ENCODE peak calls at places on chromosome 18, in seven cellular contexts. W is H9, L is neural progenitor cell, K is lower lobe of right lung, I is prostate gland, D is Peyer's patch, A is fibroblast of lung. G is an unnamed sample. For H3K27me3 and H3K4me1, the result is how much of the 10 kb centered on the place peaks cover.

GRCh38 chr18:49666045-49666444 is 104.2 kb downstream of the LIPG start:
- DNase-seq in W (no peak), L (no peak), K (no peak), I (no peak), D (no peak), A (peak), G (no peak)

GRCh38 chr18:78856569-78857200 is 122.9 kb upstream of the SALL3 start:
- DNase-seq in W (no peak), L (no peak), K (no peak), I (no peak), D (no peak), A (no peak), G (no peak)

GRCh38 chr18:47987456-47987735 is 56.9 kb upstream of the SMAD2 start:
- DNase-seq in W (no peak), L (no peak), K (no peak), I (no peak), D (no peak), A (no peak), G (no peak)

GRCh38 chr18:64103979-64104378 is 44.9 kb downstream of the LINC00305 start:
- DNase-seq in W (peak), L (peak), K (no peak), I (no peak), D (no peak), A (no peak), G (no peak)

GRCh38 chr18:74901347-74902169 is 303.9 kb downstream of the ZNF407 start:
- DNase-seq in W (no peak), L (no peak), K (no peak), I (no peak), D (no peak), A (no peak), G (no peak)

GRCh38 chr18:43794363-43794762 is 517.1 kb upstream of the SYT4 start:
- DNase-seq in W (no peak), L (no peak), K (no peak), I (no peak), D (no peak), A (no peak), G (no peak)

GRCh38 chr18:75255113-75255512 is 44.5 kb downstream of the TSHZ1 start:
- DNase-seq in W (no peak), L (no peak), K (no peak), I (no peak), D (no peak), A (no peak), G (no peak)

GRCh38 chr18:77366725-77367641 is 117.3 kb downstream of the GALR1 start:
- DNase-seq in W (no peak), L (no peak), K (no peak), I (peak), D (no peak), A (no peak), G (no peak)

GRCh38 chr18:77765468-77765867 is 515.8 kb downstream of the GALR1 start:
- DNase-seq in W (no peak), L (peak), K (no peak), I (peak), D (no peak), A (no peak), G (no peak)

GRCh38 chr18:57164401-57164800 is 17.5 kb downstream of the BOD1L2 start:
- DNase-seq in W (no peak), L (no peak), K (no peak), I (no peak), D (no peak), A (no peak), G (no peak)

GRCh38 chr18:64142904-64143303 is 6.0 kb downstream of the LINC00305 start:
- DNase-seq in W (no peak), L (no peak), K (no peak), I (no peak), D (no peak), A (no peak), G (no peak)

GRCh38 chr18:45014047-45014501 is 333.4 kb downstream of the SETBP1 start:
- DNase-seq in W (peak), L (peak), K (no peak), I (no peak), D (no peak), A (peak), G (no peak)

GRCh38 chr18:49013961-49014604 is 63.3 kb upstream of the SMAD7 start:
- DNase-seq in W (peak), L (no peak), K (peak), I (no peak), D (peak), A (no peak), G (no peak)

GRCh38 chr18:70299393-70299792 is 10.5 kb downstream of the SOCS6 start:
- DNase-seq in W (no peak), L (peak), K (no peak), I (no peak), D (no peak), A (no peak), G (no peak)

GRCh38 chr18:29041976-29042375 is 865.0 kb upstream of the CDH2 start:
- DNase-seq in W (no peak), L (no peak), K (no peak), I (no peak), D (no peak), A (no peak), G (no peak)

GRCh38 chr18:13793819-13794218 is 30.1 kb upstream of the MC5R start:
- DNase-seq in W (peak), L (no peak), K (no peak), I (no peak), D (no peak), A (no peak), G (no peak)

GRCh38 chr18:76476665-76477561 is 18.1 kb downstream of the ZNF516 start:
- DNase-seq in W (no peak), L (no peak), K (no peak), I (no peak), D (no peak), A (peak), G (no peak)

GRCh38 chr18:3985030-3985429 is 470.1 kb downstream of the DLGAP1 start:
- DNase-seq in W (no peak), L (no peak), K (no peak), I (no peak), D (no peak), A (peak), G (no peak)

GRCh38 chr18:6521804-6522418 is 107.2 kb upstream of the L3MBTL4 start:
- DNase-seq in W (peak), L (peak), K (no peak), I (peak), D (peak), A (peak), G (no peak)

GRCh38 chr18:49561377-49562193 is at the start of gene LIPG:
- DNase-seq in W (peak), L (peak), K (peak), I (peak), D (peak), A (peak), G (no peak)

GRCh38 chr18:28136071-28136470 is 40.9 kb downstream of the CDH2 start:
- DNase-seq in W (no peak), L (no peak), K (no peak), I (no peak), D (no peak), A (no peak), G (no peak)

GRCh38 chr18:70158992-70159717 is 46.3 kb downstream of the RTTN start:
- DNase-seq in W (no peak), L (no peak), K (no peak), I (no peak), D (no peak), A (no peak), G (no peak)

GRCh38 chr18:45353530-45353929 is 261.7 kb upstream of the SLC14A2 start:
- DNase-seq in W (no peak), L (no peak), K (no peak), I (no peak), D (no peak), A (no peak), G (no peak)

GRCh38 chr18:47701133-47701532 is 229.3 kb downstream of the SMAD2 start:
- DNase-seq in W (no peak), L (no peak), K (no peak), I (no peak), D (no peak), A (no peak), G (no peak)

GRCh38 chr18:48540329-48541025 is 1.6 kb downstream of the CTIF start:
- DNase-seq in W (peak), L (peak), K (peak), I (peak), D (peak), A (peak), G (peak)

GRCh38 chr18:78494204-78494603 is 485.4 kb upstream of the SALL3 start:
- DNase-seq in W (no peak), L (no peak), K (no peak), I (no peak), D (no peak), A (no peak), G (no peak)

GRCh38 chr18:4455113-4455811 is at the start of gene DLGAP1:
- DNase-seq in W (peak), L (peak), K (peak), I (peak), D (peak), A (no peak), G (no peak)

GRCh38 chr18:32378705-32379104 is 92.0 kb downstream of the GAREM1 start:
- DNase-seq in W (no peak), L (no peak), K (no peak), I (no peak), D (no peak), A (peak), G (no peak)

GRCh38 chr18:48924621-48925601 is 25.9 kb downstream of the SMAD7 start:
- DNase-seq in W (no peak), L (peak), K (no peak), I (no peak), D (peak), A (no peak), G (no peak)

GRCh38 chr18:30376515-30376914 is 666.0 kb downstream of the DSC3 start:
- DNase-seq in W (peak), L (peak), K (no peak), I (no peak), D (no peak), A (no peak), G (no peak)

GRCh38 chr18:72871091-72871490 is 3.3 kb upstream of the NETO1 start:
- DNase-seq in W (no peak), L (no peak), K (no peak), I (no peak), D (no peak), A (peak), G (no peak)

GRCh38 chr18:48996901-48997463 is 46.2 kb upstream of the SMAD7 start:
- DNase-seq in W (no peak), L (no peak), K (peak), I (no peak), D (no peak), A (peak), G (no peak)

GRCh38 chr18:2717407-2717806 is 61.9 kb downstream of the SMCHD1 start:
- DNase-seq in W (no peak), L (no peak), K (no peak), I (no peak), D (no peak), A (no peak), G (no peak)

GRCh38 chr18:70194227-70194890 is 11.1 kb downstream of the RTTN start:
- DNase-seq in W (no peak), L (no peak), K (no peak), I (no peak), D (no peak), A (no peak), G (no peak)

GRCh38 chr18:904135-905090 is at the start of gene ADCYAP1:
- DNase-seq in W (peak), L (peak), K (no peak), I (no peak), D (no peak), A (no peak), G (no peak)

DNA sequence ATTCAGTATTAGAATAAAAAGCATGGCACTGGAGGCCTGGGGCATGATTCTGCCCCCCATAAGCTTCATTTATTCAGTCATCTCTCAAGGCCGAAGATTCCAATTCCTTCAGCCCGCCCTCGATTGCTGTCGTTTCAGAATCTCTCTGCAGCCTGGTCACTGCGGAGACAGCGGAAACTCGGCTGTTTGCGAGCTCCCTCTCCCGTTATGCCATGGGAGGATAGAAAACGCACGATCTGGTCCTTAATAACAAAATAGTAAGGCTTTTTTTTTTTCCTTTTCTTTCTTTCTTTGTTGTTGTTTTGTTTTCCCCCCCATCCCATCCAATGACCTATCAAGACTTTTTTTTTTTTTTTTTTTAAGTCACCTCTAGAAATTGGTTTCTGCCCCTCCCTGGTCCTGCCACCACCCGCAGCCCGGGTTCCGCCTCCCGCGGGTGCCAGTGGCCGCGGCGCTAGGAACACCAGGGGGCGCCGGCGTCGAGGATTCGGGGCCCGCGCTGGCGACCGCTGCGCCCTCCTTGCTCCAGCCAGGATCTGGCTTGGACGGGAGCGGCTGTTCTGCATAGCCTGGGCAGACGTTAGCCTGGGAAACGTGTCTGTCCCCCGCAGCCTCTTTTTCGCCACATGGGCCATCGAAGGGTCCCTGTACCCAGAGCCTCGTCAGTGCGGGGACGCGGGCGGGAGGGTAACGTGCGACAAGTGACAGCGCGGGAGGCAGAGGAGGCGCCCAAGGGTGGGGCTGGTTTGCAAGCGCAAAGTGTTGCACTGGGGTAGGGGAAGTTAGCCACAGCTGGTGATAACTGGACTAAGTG is 10.0 kb downstream of the CPLX4 start:
- DNase-seq in W (peak), L (peak), K (peak), I (peak), D (peak), A (peak), G (peak)
- H3K27me3 ChIP-seq in W (under half), L (under half), K (under half), I (under half), D (under half), A (under half), G (half or more)

GRCh38 chr18:12283256-12283655 is 24.8 kb upstream of the TUBB6 start:
- DNase-seq in W (no peak), L (peak), K (no peak), I (no peak), D (no peak), A (peak), G (no peak)
- TF ChIP-seq CTCF in W (peak), L (peak), K (no peak), I (no peak), D (no peak), A (no peak), G (no peak)

DNA sequence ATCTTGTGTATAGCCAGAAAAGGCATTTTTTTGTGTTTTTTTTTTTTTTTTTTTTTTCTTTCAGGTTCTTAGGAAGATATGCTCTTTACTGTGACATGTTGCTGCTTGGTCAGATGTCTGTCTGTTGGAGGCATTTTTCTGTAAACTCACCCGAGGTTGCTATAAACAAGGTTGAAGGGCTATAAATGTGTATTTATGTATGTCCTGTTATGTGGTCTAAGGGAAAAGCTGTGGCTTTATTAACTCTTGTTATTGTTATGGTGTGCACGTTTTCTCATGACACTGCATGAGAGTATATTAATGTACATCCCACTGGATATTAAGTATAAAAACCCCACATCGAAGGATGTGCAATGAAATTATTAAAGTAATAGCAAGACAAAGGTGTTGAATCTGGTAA is 102.0 kb downstream of the ZNF532 start:
- DNase-seq in W (no peak), L (no peak), K (no peak), I (no peak), D (no peak), A (no peak), G (no peak)
- H3K4me1 ChIP-seq in W (under half), L (under half), K (under half), I (under half), D (under half), A (under half), G (under half)

GRCh38 chr18:37565985-37566478 is 434 bp upstream of the CELF4 start:
- DNase-seq in W (peak), L (peak), K (no peak), I (peak), D (no peak), A (peak), G (peak)

GRCh38 chr18:37566479-37567060 is 972 bp upstream of the CELF4 start:
- DNase-seq in W (no peak), L (peak), K (no peak), I (no peak), D (no peak), A (no peak), G (no peak)

GRCh38 chr18:37568671-37569070 is 3.1 kb upstream of the CELF4 start:
- DNase-seq in W (peak), L (no peak), K (no peak), I (no peak), D (no peak), A (no peak), G (no peak)

GRCh38 chr18:37567994-37568359 is 2.4 kb upstream of the CELF4 start:
- DNase-seq in W (peak), L (no peak), K (no peak), I (no peak), D (no peak), A (no peak), G (no peak)

DNA sequence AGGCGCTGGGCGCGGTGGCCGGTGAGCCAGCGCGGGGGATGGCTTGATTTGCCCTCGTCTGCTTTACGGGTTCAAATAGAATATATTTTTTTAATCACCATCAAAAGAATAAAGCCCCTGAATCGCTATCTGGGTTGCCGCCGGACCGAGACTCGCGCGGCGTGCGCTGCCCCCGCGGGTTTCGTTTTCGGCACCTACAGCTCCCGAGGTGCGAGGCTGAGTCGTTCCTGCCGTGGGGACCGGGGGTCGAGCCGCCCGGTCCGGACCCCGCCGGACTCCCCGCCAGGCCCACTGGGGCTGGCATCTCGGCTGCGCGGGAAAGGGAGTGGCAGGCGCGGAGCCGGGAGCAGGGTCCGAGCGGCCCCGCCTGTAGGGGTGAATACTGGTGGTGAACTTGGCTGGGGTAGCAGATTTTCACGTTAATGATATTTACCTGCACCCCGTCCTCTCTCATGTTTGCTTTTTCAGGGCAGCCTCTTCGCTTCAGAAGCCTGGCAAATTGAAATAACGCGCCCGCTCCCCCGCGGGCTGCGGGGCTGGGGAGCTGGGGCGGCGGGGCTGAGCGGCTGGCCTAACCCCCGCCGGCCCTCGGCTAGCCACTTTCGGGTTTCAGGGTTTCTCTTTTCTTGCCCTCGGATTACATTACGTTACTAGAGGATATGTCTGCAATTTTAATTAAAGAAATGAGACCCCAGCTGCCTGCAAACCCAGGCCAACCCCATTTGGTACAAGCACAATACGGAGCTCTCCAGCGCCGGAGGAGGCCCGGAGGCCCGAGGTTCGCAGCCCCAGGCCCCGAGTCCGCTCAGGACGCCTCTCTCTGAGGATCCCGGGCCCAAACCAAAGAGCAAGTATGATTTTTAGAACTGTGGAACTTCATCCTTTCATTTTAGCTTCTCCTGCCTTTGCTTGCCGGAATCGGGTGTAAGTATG is 1.7 kb upstream of the CELF4 start:
- DNase-seq in W (no peak), L (peak), K (no peak), I (no peak), D (no peak), A (no peak), G (no peak)
- H3K27me3 ChIP-seq in W (under half), L (half or more), K (half or more), I (under half), D (under half), A (under half), G (half or more)

GRCh38 chr18:21689736-21690135 is 14.8 kb downstream of the ABHD3 start:
- DNase-seq in W (no peak), L (no peak), K (no peak), I (no peak), D (no peak), A (no peak), G (no peak)

GRCh38 chr18:21682276-21683051 is 22.1 kb downstream of the ABHD3 start:
- DNase-seq in W (no peak), L (peak), K (no peak), I (peak), D (no peak), A (peak), G (no peak)

GRCh38 chr18:21686282-21687105 is 18.1 kb downstream of the ABHD3 start:
- DNase-seq in W (no peak), L (no peak), K (no peak), I (no peak), D (peak), A (peak), G (no peak)

GRCh38 chr18:21680148-21680547 is 24.4 kb downstream of the ABHD3 start:
- DNase-seq in W (no peak), L (no peak), K (no peak), I (no peak), D (peak), A (no peak), G (no peak)

GRCh38 chr18:21684731-21685130 is 19.8 kb downstream of the ABHD3 start:
- DNase-seq in W (no peak), L (no peak), K (no peak), I (no peak), D (no peak), A (no peak), G (no peak)
- TF ChIP-seq CTCF in W (no peak), L (no peak), K (no peak), I (no peak), D (no peak), A (no peak), G (no peak)

GRCh38 chr18:34704823-34705222 is 5.3 kb upstream of the DTNA start:
- DNase-seq in W (no peak), L (no peak), K (no peak), I (no peak), D (no peak), A (no peak), G (no peak)

GRCh38 chr18:34709631-34710429 is at the start of gene DTNA:
- DNase-seq in W (no peak), L (peak), K (no peak), I (no peak), D (no peak), A (peak), G (no peak)

GRCh38 chr18:34707670-34708069 is 2.4 kb upstream of the DTNA start:
- DNase-seq in W (no peak), L (peak), K (no peak), I (no peak), D (peak), A (peak), G (no peak)

GRCh38 chr18:34709104-34709503 is 994 bp upstream of the DTNA start:
- DNase-seq in W (no peak), L (no peak), K (no peak), I (no peak), D (no peak), A (peak), G (no peak)

GRCh38 chr18:34710430-34711386 is 610 bp downstream of the DTNA start:
- DNase-seq in W (no peak), L (no peak), K (no peak), I (no peak), D (no peak), A (peak), G (no peak)
- H3K4me1 ChIP-seq in W (under half), L (under half), K (under half), I (under half), D (under half), A (under half), G (half or more)